ENCODE peak calls at places on chromosomes 5 and 9, in four cellular contexts. C is cardiac fibroblast, W is GM06990, K is WTC11. F is an unnamed sample.
A peak's percentile ranks its signal among the peaks of the same experiment; 100 is the strongest.

GRCh38 chr9:114486205-114486963 is 18.9 kb downstream of the WHRN start:
- DNase-seq in C (no peak), W (no peak), K (no peak), F (no peak)

GRCh38 chr5:80276186-80276585 is 20.3 kb upstream of the SERINC5 start:
- DNase-seq in C (no peak), W (no peak), K (no peak), F (no peak)

GRCh38 chr9:75775173-75775572 is 115.3 kb upstream of the PCSK5 start:
- DNase-seq in C (no peak), W (no peak), K (no peak), F (no peak)

GRCh38 chr9:106864533-106865143 is 1.7 kb downstream of the ZNF462 start:
- DNase-seq in C (peak; percentile 61), W (no peak), K (no peak), F (no peak)

GRCh38 chr5:123647066-123647465 is 135.1 kb downstream of the CSNK1G3 start:
- DNase-seq in C (no peak), W (no peak), K (no peak), F (no peak)

GRCh38 chr5:39503148-39503547 is 78.4 kb upstream of the DAB2 start:
- DNase-seq in C (peak; percentile 81), W (no peak), K (no peak), F (no peak)

GRCh38 chr5:107779472-107779871 is 108.7 kb upstream of the EFNA5 start:
- DNase-seq in C (no peak), W (no peak), K (no peak), F (no peak)

GRCh38 chr5:134920848-134921575 is 16.1 kb downstream of the PCBD2 start:
- DNase-seq in C (no peak), W (no peak), K (no peak), F (no peak)

GRCh38 chr9:116322521-116322920 is 168.9 kb downstream of the PAPPA start:
- DNase-seq in C (peak; percentile 70), W (no peak), K (no peak), F (no peak)

GRCh38 chr9:120642129-120642528 is 62.2 kb upstream of the CDK5RAP2 start:
- DNase-seq in C (no peak), W (no peak), K (no peak), F (no peak)

GRCh38 chr9:112203536-112203935 is 28.4 kb upstream of the SUSD1 start:
- DNase-seq in C (peak; percentile 48), W (no peak), K (no peak), F (no peak)

GRCh38 chr5:139870677-139871076 is 75.1 kb downstream of the PSD2 start:
- DNase-seq in C (no peak), W (no peak), K (no peak), F (no peak)

GRCh38 chr9:137809038-137809630 is 68.4 kb upstream of the CACNA1B start:
- DNase-seq in C (no peak), W (no peak), K (no peak), F (peak; percentile 74)

GRCh38 chr5:23029296-23029695 is 176.2 kb upstream of the CDH12 start:
- DNase-seq in C (no peak), W (no peak), K (no peak), F (no peak)

GRCh38 chr5:40499514-40500273 is 180.0 kb upstream of the PTGER4 start:
- DNase-seq in C (no peak), W (no peak), K (no peak), F (no peak)

GRCh38 chr5:36575367-36575781 is 31.0 kb upstream of the SLC1A3 start:
- DNase-seq in C (peak; percentile 73), W (no peak), K (no peak), F (no peak)

GRCh38 chr9:129310666-129311350 is 132.7 kb upstream of the IER5L start:
- DNase-seq in C (no peak), W (no peak), K (no peak), F (peak; percentile 22)

GRCh38 chr5:135106610-135107009 is 72.6 kb upstream of the PITX1 start:
- DNase-seq in C (no peak), W (no peak), K (no peak), F (no peak)

GRCh38 chr9:115877852-115878450 is 275.6 kb upstream of the PAPPA start:
- DNase-seq in C (peak; percentile 6), W (no peak), K (no peak), F (no peak)

GRCh38 chr5:154771383-154771901 is 16.3 kb downstream of the LARP1 start:
- DNase-seq in C (peak; percentile 89), W (no peak), K (peak; percentile 36), F (no peak)

GRCh38 chr5:81924467-81924866 is 47.4 kb upstream of the ATG10 start:
- DNase-seq in C (no peak), W (no peak), K (no peak), F (no peak)

GRCh38 chr9:17795708-17796107 is 216.8 kb downstream of the SH3GL2 start:
- DNase-seq in C (peak; percentile 22), W (no peak), K (no peak), F (no peak)

DNA sequence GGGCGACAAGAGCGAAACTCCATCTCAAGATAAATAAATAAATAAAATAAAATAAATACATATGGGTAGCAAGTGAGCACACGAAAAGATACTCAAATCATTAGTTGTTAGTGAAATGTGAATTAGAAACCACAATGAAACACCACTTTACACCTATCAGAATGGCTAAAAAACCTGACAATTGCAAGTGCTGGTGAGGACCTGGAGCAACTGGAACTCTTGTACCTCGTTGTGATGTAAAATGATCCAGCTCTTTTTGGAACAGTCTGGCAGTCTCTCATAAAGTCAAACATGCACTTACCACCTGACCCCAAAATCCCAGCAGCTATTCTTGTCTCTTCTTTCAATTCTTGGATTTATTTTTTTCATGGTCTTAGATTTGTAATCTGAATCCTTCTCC is 69.2 kb upstream of the FBXW11 start:
- DNase-seq in C (no peak), W (no peak), K (no peak), F (no peak)
- TF ChIP-seq CTCF in C (no peak), W (no peak), K (no peak), F (no peak)

GRCh38 chr5:136249678-136250266 is 56.8 kb upstream of the SMIM32 start:
- DNase-seq in C (peak; percentile 78), W (no peak), K (peak; percentile 72), F (no peak)
- TF ChIP-seq CTCF in C (peak; percentile 93), W (peak; percentile 90), K (peak; percentile 73), F (peak; percentile 93)

GRCh38 chr9:89604463-89605180 is at the start of gene GADD45G:
- DNase-seq in C (peak; percentile 86), W (peak; percentile 80), K (peak; percentile 94), F (peak; percentile 75)
- TF ChIP-seq CTCF in C (no peak), W (peak; percentile 7), K (no peak), F (peak; percentile 24)

GRCh38 chr9:95096807-95097206 is 220.7 kb downstream of the FANCC start:
- DNase-seq in C (no peak), W (no peak), K (no peak), F (no peak)
- TF ChIP-seq CTCF in C (no peak), W (no peak), K (no peak), F (no peak)

GRCh38 chr5:122499617-122500016 is 187.6 kb downstream of the SNCAIP start:
- DNase-seq in C (no peak), W (no peak), K (no peak), F (no peak)

GRCh38 chr5:122493776-122494518 is 181.9 kb downstream of the SNCAIP start:
- DNase-seq in C (no peak), W (no peak), K (no peak), F (no peak)

GRCh38 chr5:122500245-122501086 is 188.4 kb downstream of the SNCAIP start:
- DNase-seq in C (peak; percentile 77), W (no peak), K (peak; percentile 56), F (no peak)

GRCh38 chr5:122501087-122501435 is 189.0 kb downstream of the SNCAIP start:
- DNase-seq in C (peak; percentile 69), W (no peak), K (no peak), F (no peak)

GRCh38 chr5:122498163-122498562 is 186.1 kb downstream of the SNCAIP start:
- DNase-seq in C (peak; percentile 15), W (no peak), K (peak; percentile 63), F (no peak)
- TF ChIP-seq CTCF in C (peak; percentile 11), W (no peak), K (no peak), F (peak; percentile 82)

GRCh38 chr9:6194934-6195333 is 20.7 kb upstream of the IL33 start:
- DNase-seq in C (no peak), W (no peak), K (peak; percentile 24), F (no peak)
- TF ChIP-seq CTCF in C (peak; percentile 36), W (peak; percentile 28), K (no peak), F (peak; percentile 28)

GRCh38 chr5:132272341-132273210 is 15.1 kb downstream of the PDLIM4 start:
- DNase-seq in C (peak; percentile 71), W (no peak), K (peak; percentile 89), F (no peak)
- TF ChIP-seq CTCF in C (peak; percentile 85), W (peak; percentile 86), K (peak; percentile 85), F (peak; percentile 91)

DNA sequence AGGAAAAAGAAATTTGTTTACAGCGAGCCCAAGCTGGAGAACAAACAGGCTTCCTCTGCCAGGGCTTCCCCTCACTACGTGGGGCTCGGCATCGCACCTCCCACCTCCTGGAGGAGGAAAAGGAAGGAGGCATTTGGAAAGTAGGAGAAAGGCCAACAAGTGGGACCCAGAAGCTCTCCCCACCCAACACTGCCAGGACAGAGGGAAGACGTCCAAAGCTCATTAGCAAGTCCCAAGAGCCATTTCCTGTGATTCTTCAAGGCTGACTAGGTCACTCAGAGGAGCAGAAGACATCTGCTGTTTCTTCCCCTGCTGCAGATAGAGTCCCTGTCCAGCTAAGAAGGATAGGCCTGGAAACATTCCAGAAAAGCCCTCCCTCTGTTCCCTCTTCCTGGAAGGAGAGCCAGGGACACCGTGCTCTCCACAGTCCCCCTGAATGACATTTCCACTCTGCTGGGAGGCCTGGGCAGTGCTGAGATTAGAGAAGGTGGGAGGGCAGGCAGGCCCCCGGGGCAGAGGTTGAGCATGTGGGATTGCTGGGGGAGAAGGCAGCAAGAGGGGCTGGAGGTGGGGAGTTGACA is 57.0 kb upstream of the NEURL1B start:
- DNase-seq in C (peak; percentile 71), W (no peak), K (no peak), F (no peak)
- TF ChIP-seq CTCF in C (no peak), W (no peak), K (no peak), F (no peak)

GRCh38 chr5:37989884-37990283 is 150.0 kb upstream of the GDNF start:
- DNase-seq in C (no peak), W (no peak), K (no peak), F (no peak)

GRCh38 chr5:37988454-37989046 is 148.7 kb upstream of the GDNF start:
- DNase-seq in C (no peak), W (no peak), K (no peak), F (no peak)

GRCh38 chr5:37996918-37997317 is 157.1 kb upstream of the GDNF start:
- DNase-seq in C (no peak), W (no peak), K (no peak), F (no peak)

GRCh38 chr5:37991903-37992299 is 152.1 kb upstream of the GDNF start:
- DNase-seq in C (no peak), W (no peak), K (no peak), F (no peak)

DNA sequence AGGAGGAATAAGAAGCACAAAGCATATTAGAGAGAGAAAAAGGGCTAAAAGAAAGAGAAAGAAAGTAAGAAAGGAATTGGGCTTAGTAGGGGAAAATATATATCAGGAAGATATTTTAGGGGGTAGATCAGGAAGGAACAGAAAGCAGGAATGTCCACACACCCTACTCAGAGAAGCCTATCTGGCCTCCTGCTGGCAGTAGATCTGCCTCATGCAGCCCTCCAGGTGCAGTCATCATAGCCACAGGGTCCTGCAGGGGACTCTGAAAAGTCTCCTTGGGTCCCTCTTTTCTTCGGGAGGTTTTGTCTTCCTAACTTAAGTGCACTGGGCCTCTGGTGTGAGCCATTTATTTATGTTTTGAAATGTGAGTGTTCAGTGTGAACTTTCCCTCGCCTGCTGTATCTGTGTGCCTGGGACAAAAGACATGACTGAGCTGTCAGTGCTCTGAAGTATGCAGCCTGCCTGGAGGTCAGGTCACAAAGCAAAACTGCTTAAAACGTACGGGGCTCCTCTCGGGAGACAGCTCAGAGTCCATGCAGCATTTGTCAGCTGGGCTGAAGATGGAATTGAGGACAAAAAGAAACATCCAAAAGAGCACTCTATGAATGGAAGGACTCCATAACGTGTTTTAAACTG is 151.5 kb upstream of the GDNF start:
- DNase-seq in C (no peak), W (no peak), K (no peak), F (no peak)
- TF ChIP-seq CTCF in C (no peak), W (no peak), K (no peak), F (no peak)